ENCODE peak calls at places on chromosomes 6 and 20, in four cellular contexts. One of them, this sample, is unnamed. For H3K36me3, the result is how much of the 10 kb centered on the place peaks cover.

GRCh38 chr6:43639984-43640800 is 4.6 kb downstream of the MAD2L1BP start:
- DNase-seq in HepG2: no peak
- DNase-seq in PC-9: no peak
- DNase-seq in esophagus squamous epithelium: no peak
- DNase-seq in this sample: no peak

GRCh38 chr6:74066168-74066871 is 370.3 kb downstream of the CD109 start:
- DNase-seq in HepG2: no peak
- DNase-seq in PC-9: no peak
- DNase-seq in esophagus squamous epithelium: no peak
- DNase-seq in this sample: no peak

GRCh38 chr20:58555078-58555765 is 40.0 kb upstream of the APCDD1L start:
- DNase-seq in HepG2: no peak
- DNase-seq in PC-9: peak
- DNase-seq in esophagus squamous epithelium: no peak
- DNase-seq in this sample: no peak

GRCh38 chr6:118325220-118325860 is 222.8 kb upstream of the PLN start:
- DNase-seq in HepG2: no peak
- DNase-seq in PC-9: no peak
- DNase-seq in esophagus squamous epithelium: no peak
- DNase-seq in this sample: no peak

GRCh38 chr6:117483645-117484016 is 1.2 kb downstream of the DCBLD1 start:
- DNase-seq in HepG2: peak
- DNase-seq in PC-9: peak
- DNase-seq in esophagus squamous epithelium: no peak
- DNase-seq in this sample: no peak

GRCh38 chr20:36856691-36857635 is 19.0 kb upstream of the TLDC2 start:
- DNase-seq in HepG2: no peak
- DNase-seq in PC-9: no peak
- DNase-seq in esophagus squamous epithelium: no peak
- DNase-seq in this sample: no peak

GRCh38 chr20:57473246-57474042 is 51.5 kb downstream of the CTCFL start:
- DNase-seq in HepG2: no peak
- DNase-seq in PC-9: no peak
- DNase-seq in esophagus squamous epithelium: no peak
- DNase-seq in this sample: no peak

GRCh38 chr20:38748097-38748862 is at the start of gene ACTR5:
- DNase-seq in HepG2: peak
- DNase-seq in PC-9: peak
- DNase-seq in esophagus squamous epithelium: peak
- DNase-seq in this sample: peak

GRCh38 chr20:44979090-44979621 is 12.8 kb downstream of the STK4 start:
- DNase-seq in HepG2: no peak
- DNase-seq in PC-9: peak
- DNase-seq in esophagus squamous epithelium: no peak
- DNase-seq in this sample: no peak

GRCh38 chr6:27168586-27169443 is 78.7 kb upstream of the PRSS16 start:
- DNase-seq in HepG2: no peak
- DNase-seq in PC-9: peak
- DNase-seq in esophagus squamous epithelium: no peak
- DNase-seq in this sample: no peak

GRCh38 chr6:158640519-158640918 is 4.0 kb downstream of the DYNLT1 start:
- DNase-seq in HepG2: no peak
- DNase-seq in PC-9: no peak
- DNase-seq in esophagus squamous epithelium: no peak
- DNase-seq in this sample: no peak

GRCh38 chr6:15793288-15793687 is 130.5 kb upstream of the DTNBP1 start:
- DNase-seq in HepG2: no peak
- DNase-seq in PC-9: no peak
- DNase-seq in esophagus squamous epithelium: no peak
- DNase-seq in this sample: no peak

GRCh38 chr6:75609639-75610590 is 8.2 kb downstream of the SENP6 start:
- DNase-seq in HepG2: no peak
- DNase-seq in PC-9: no peak
- DNase-seq in esophagus squamous epithelium: no peak
- DNase-seq in this sample: no peak

GRCh38 chr6:160333841-160334240 is 14.3 kb upstream of the SLC22A3 start:
- DNase-seq in HepG2: no peak
- DNase-seq in PC-9: no peak
- DNase-seq in esophagus squamous epithelium: no peak
- DNase-seq in this sample: no peak

GRCh38 chr20:43465625-43465943 is 7.9 kb downstream of the SRSF6 start:
- DNase-seq in HepG2: no peak
- DNase-seq in PC-9: no peak
- DNase-seq in esophagus squamous epithelium: no peak
- DNase-seq in this sample: no peak

GRCh38 chr6:48567016-48567415 is 456.0 kb upstream of the PTCHD4 start:
- DNase-seq in HepG2: no peak
- DNase-seq in PC-9: no peak
- DNase-seq in esophagus squamous epithelium: no peak
- DNase-seq in this sample: no peak

GRCh38 chr6:28764014-28764723 is 159.6 kb downstream of the TRIM27 start:
- DNase-seq in HepG2: no peak
- DNase-seq in PC-9: no peak
- DNase-seq in esophagus squamous epithelium: no peak
- DNase-seq in this sample: no peak

GRCh38 chr6:31630177-31630934 is 9.8 kb downstream of the PRRC2A start:
- DNase-seq in HepG2: no peak
- DNase-seq in PC-9: no peak
- DNase-seq in esophagus squamous epithelium: no peak
- DNase-seq in this sample: no peak

GRCh38 chr6:158808918-158809678 is 10.1 kb downstream of the EZR start:
- DNase-seq in HepG2: peak
- DNase-seq in PC-9: peak
- DNase-seq in esophagus squamous epithelium: no peak
- DNase-seq in this sample: no peak

GRCh38 chr6:16697437-16698162 is 63.7 kb downstream of the ATXN1 start:
- DNase-seq in HepG2: no peak
- DNase-seq in PC-9: no peak
- DNase-seq in esophagus squamous epithelium: no peak
- DNase-seq in this sample: no peak

GRCh38 chr6:80520195-80520594 is 413.7 kb downstream of the BCKDHB start:
- DNase-seq in HepG2: no peak
- DNase-seq in PC-9: no peak
- DNase-seq in esophagus squamous epithelium: no peak
- DNase-seq in this sample: no peak

GRCh38 chr20:22408521-22409402 is 175.6 kb downstream of the FOXA2 start:
- DNase-seq in HepG2: no peak
- DNase-seq in PC-9: no peak
- DNase-seq in esophagus squamous epithelium: no peak
- DNase-seq in this sample: no peak

GRCh38 chr20:32051720-32052089 is 337 bp upstream of the HCK start:
- DNase-seq in HepG2: no peak
- DNase-seq in PC-9: no peak
- DNase-seq in esophagus squamous epithelium: no peak
- DNase-seq in this sample: no peak

GRCh38 chr20:32052792-32053362 is 835 bp downstream of the HCK start:
- DNase-seq in HepG2: no peak
- DNase-seq in PC-9: no peak
- DNase-seq in esophagus squamous epithelium: no peak
- DNase-seq in this sample: no peak

GRCh38 chr20:32050851-32051556 is 1.0 kb upstream of the HCK start:
- DNase-seq in HepG2: no peak
- DNase-seq in PC-9: no peak
- DNase-seq in esophagus squamous epithelium: no peak
- DNase-seq in this sample: no peak

GRCh38 chr20:32053648-32054047 is 1.6 kb downstream of the HCK start:
- DNase-seq in HepG2: no peak
- DNase-seq in PC-9: no peak
- DNase-seq in esophagus squamous epithelium: no peak
- DNase-seq in this sample: no peak

GRCh38 chr20:32052090-32052791 is at the start of gene HCK:
- DNase-seq in HepG2: no peak
- DNase-seq in PC-9: no peak
- DNase-seq in esophagus squamous epithelium: no peak
- DNase-seq in this sample: no peak
- H3K27ac ChIP-seq in HepG2: no peak
- H3K27ac ChIP-seq in PC-9: no peak
- H3K27ac ChIP-seq in esophagus squamous epithelium: peak
- H3K27ac ChIP-seq in this sample: no peak

GRCh38 chr20:17630151-17630805 is 51.8 kb downstream of the RRBP1 start:
- DNase-seq in HepG2: no peak
- DNase-seq in PC-9: no peak
- DNase-seq in esophagus squamous epithelium: no peak
- DNase-seq in this sample: no peak
- H3K36me3 ChIP-seq in HepG2: half or more
- H3K36me3 ChIP-seq in PC-9: under half
- H3K36me3 ChIP-seq in esophagus squamous epithelium: half or more
- H3K36me3 ChIP-seq in this sample: half or more

GRCh38 chr20:52497731-52498130 is 306.2 kb upstream of the ZFP64 start:
- DNase-seq in HepG2: no peak
- DNase-seq in PC-9: no peak
- DNase-seq in esophagus squamous epithelium: no peak
- DNase-seq in this sample: no peak

GRCh38 chr20:52494244-52494643 is 302.7 kb upstream of the ZFP64 start:
- DNase-seq in HepG2: no peak
- DNase-seq in PC-9: peak
- DNase-seq in esophagus squamous epithelium: no peak
- DNase-seq in this sample: no peak

GRCh38 chr20:52493177-52493711 is 301.7 kb upstream of the ZFP64 start:
- DNase-seq in HepG2: no peak
- DNase-seq in PC-9: no peak
- DNase-seq in esophagus squamous epithelium: no peak
- DNase-seq in this sample: no peak

GRCh38 chr20:52500150-52500549 is 308.6 kb upstream of the ZFP64 start:
- DNase-seq in HepG2: no peak
- DNase-seq in PC-9: no peak
- DNase-seq in esophagus squamous epithelium: no peak
- DNase-seq in this sample: no peak

GRCh38 chr20:52496191-52496590 is 304.6 kb upstream of the ZFP64 start:
- DNase-seq in HepG2: no peak
- DNase-seq in PC-9: no peak
- DNase-seq in esophagus squamous epithelium: no peak
- DNase-seq in this sample: no peak
- H3K4me3 ChIP-seq in HepG2: no peak
- H3K4me3 ChIP-seq in PC-9: no peak
- H3K4me3 ChIP-seq in esophagus squamous epithelium: no peak
- H3K4me3 ChIP-seq in this sample: no peak

GRCh38 chr6:35911871-35912653 is 8.8 kb downstream of the SRPK1 start:
- DNase-seq in HepG2: no peak
- DNase-seq in PC-9: no peak
- DNase-seq in esophagus squamous epithelium: no peak
- DNase-seq in this sample: no peak
- H3K27ac ChIP-seq in HepG2: no peak
- H3K27ac ChIP-seq in PC-9: no peak
- H3K27ac ChIP-seq in esophagus squamous epithelium: no peak
- H3K27ac ChIP-seq in this sample: no peak

GRCh38 chr6:12105271-12105670 is 93.2 kb downstream of the HIVEP1 start:
- DNase-seq in HepG2: no peak
- DNase-seq in PC-9: no peak
- DNase-seq in esophagus squamous epithelium: no peak
- DNase-seq in this sample: no peak

GRCh38 chr6:12102350-12102749 is 90.2 kb downstream of the HIVEP1 start:
- DNase-seq in HepG2: no peak
- DNase-seq in PC-9: no peak
- DNase-seq in esophagus squamous epithelium: no peak
- DNase-seq in this sample: no peak

GRCh38 chr6:12101048-12101447 is 88.9 kb downstream of the HIVEP1 start:
- DNase-seq in HepG2: no peak
- DNase-seq in PC-9: no peak
- DNase-seq in esophagus squamous epithelium: no peak
- DNase-seq in this sample: no peak

GRCh38 chr6:12101653-12102312 is 89.7 kb downstream of the HIVEP1 start:
- DNase-seq in HepG2: no peak
- DNase-seq in PC-9: no peak
- DNase-seq in esophagus squamous epithelium: no peak
- DNase-seq in this sample: no peak

DNA sequence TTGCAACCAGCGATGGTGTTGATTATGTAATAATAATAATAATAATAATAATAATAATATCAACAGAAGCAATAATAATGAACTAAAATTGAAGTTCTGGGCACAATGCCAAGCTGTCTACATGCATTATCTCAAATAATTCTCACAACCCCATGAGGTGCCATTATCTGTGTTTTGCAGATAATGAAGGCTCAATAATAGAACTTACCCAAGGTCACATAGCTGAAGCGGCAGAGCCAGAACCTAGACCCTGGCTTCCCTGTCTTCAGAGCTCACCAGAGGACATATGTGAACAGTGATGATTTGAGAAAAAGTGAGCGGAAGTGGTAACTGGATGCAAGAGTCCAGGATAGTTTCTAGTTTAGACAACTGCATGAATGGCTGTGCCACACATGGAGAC is 91.0 kb downstream of the HIVEP1 start:
- DNase-seq in HepG2: no peak
- DNase-seq in PC-9: no peak
- DNase-seq in esophagus squamous epithelium: no peak
- DNase-seq in this sample: no peak
- H3K36me3 ChIP-seq in HepG2: under half
- H3K36me3 ChIP-seq in PC-9: under half
- H3K36me3 ChIP-seq in esophagus squamous epithelium: under half
- H3K36me3 ChIP-seq in this sample: under half

GRCh38 chr20:61926796-61927192 is 138.9 kb downstream of the TAF4 start:
- DNase-seq in HepG2: no peak
- DNase-seq in PC-9: no peak
- DNase-seq in esophagus squamous epithelium: no peak
- DNase-seq in this sample: no peak

GRCh38 chr20:61926253-61926613 is 139.4 kb downstream of the TAF4 start:
- DNase-seq in HepG2: no peak
- DNase-seq in PC-9: no peak
- DNase-seq in esophagus squamous epithelium: no peak
- DNase-seq in this sample: no peak

GRCh38 chr20:61924211-61924857 is 141.3 kb downstream of the TAF4 start:
- DNase-seq in HepG2: no peak
- DNase-seq in PC-9: no peak
- DNase-seq in esophagus squamous epithelium: no peak
- DNase-seq in this sample: no peak

GRCh38 chr20:61924858-61925554 is 140.7 kb downstream of the TAF4 start:
- DNase-seq in HepG2: no peak
- DNase-seq in PC-9: no peak
- DNase-seq in esophagus squamous epithelium: no peak
- DNase-seq in this sample: no peak

DNA sequence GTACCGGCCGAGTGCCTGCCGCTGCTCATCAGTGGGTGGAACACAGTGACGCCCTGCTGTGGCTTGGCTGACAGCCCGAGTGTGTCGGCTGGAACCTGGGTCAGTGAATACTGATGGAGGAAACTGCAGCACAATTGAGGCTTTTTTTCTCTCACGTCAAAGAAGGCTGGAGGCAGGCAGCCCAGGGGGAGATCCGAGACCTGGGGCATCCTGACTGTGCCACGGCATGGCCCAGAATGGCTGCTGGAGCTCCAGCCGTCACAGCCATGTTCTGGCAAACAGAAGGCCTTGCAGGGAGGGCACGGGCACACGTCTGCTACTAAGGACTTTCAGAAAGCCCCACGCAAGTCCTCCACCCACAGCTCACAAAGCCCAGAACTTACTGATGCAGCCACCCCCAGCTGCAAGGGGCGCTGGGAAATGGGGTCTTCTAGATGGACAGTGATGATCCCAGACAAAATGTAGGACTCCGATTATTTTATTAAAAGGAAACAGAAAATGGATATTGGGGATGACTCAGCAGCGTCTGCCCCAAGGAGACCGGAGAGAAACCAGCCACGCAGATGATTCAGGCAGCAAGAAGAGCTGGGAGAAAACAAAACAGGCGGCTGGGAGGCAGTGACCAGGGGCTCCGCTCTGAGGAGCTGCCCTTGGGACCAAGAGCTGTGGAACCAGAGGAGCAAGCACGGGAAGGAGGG is 140.0 kb downstream of the TAF4 start:
- DNase-seq in HepG2: no peak
- DNase-seq in PC-9: peak
- DNase-seq in esophagus squamous epithelium: no peak
- DNase-seq in this sample: no peak
- H3K4me3 ChIP-seq in HepG2: no peak
- H3K4me3 ChIP-seq in PC-9: no peak
- H3K4me3 ChIP-seq in esophagus squamous epithelium: no peak
- H3K4me3 ChIP-seq in this sample: no peak

This sample was measured in vagina.